ENCODE peak calls at places on chromosomes 2 and 18, in eight cellular contexts. F is sigmoid colon; G is CD8-positive, alpha-beta T cell; B is body of pancreas; K is lower lobe of right lung; Q is adipocyte; U is psoas muscle; N is endothelial cell of umbilical vein. Z is an unnamed sample. For H3K4me1, the result is how much of the 10 kb centered on the place peaks cover.

GRCh38 chr18:70423988-70424387 is 135.1 kb downstream of the SOCS6 start:
- DNase-seq in K (no peak), F (no peak), N (no peak), Q (no peak), B (no peak), U (no peak), G (no peak), Z (peak)

GRCh38 chr2:218218409-218219185 is 1.6 kb downstream of the ARPC2 start:
- DNase-seq in K (no peak), Q (peak), N (peak), B (no peak), G (no peak), U (no peak), F (no peak), Z (peak)

GRCh38 chr18:78913395-78913794 is 66.2 kb upstream of the SALL3 start:
- DNase-seq in U (no peak), F (no peak), G (no peak), K (no peak), B (no peak), N (no peak), Q (no peak), Z (no peak)

GRCh38 chr18:13579874-13580273 is 146.5 kb downstream of the FAM210A start:
- DNase-seq in G (no peak), B (no peak), F (no peak), U (no peak), Q (no peak), K (no peak), N (no peak), Z (no peak)

GRCh38 chr18:58556333-58557012 is 72.4 kb downstream of the ALPK2 start:
- DNase-seq in F (no peak), K (no peak), G (no peak), U (peak), B (peak), N (no peak), Q (no peak), Z (peak)

GRCh38 chr2:86671304-86671981 is 47.8 kb upstream of the RNF103 start:
- DNase-seq in F (no peak), B (peak), K (no peak), G (no peak), U (no peak), Q (peak), N (peak), Z (peak)

GRCh38 chr2:66843856-66844255 is 408.9 kb downstream of the MEIS1 start:
- DNase-seq in Q (no peak), F (no peak), N (no peak), G (no peak), B (no peak), K (no peak), U (no peak), Z (no peak)

GRCh38 chr2:239154971-239155805 is 245.6 kb downstream of the HDAC4 start:
- DNase-seq in B (no peak), Q (no peak), U (peak), K (peak), F (peak), N (no peak), G (no peak), Z (no peak)

GRCh38 chr2:233379441-233379840 is 25.1 kb downstream of the DGKD start:
- DNase-seq in Q (no peak), K (no peak), U (no peak), F (no peak), B (no peak), N (no peak), G (no peak), Z (no peak)
- H3K4me1 ChIP-seq in Q (under half), K (under half), U (under half), F (under half), B (under half), N (under half), G (under half), Z (under half)

GRCh38 chr2:72841462-72842125 is 15.8 kb upstream of the EXOC6B start:
- DNase-seq in F (no peak), B (no peak), U (no peak), G (no peak), K (no peak), N (no peak), Q (no peak), Z (no peak)

GRCh38 chr2:72834561-72834960 is 8.7 kb upstream of the EXOC6B start:
- DNase-seq in Q (no peak), N (no peak), F (no peak), B (no peak), U (no peak), K (no peak), G (no peak), Z (no peak)

GRCh38 chr2:72833084-72833714 is 7.4 kb upstream of the EXOC6B start:
- DNase-seq in U (no peak), F (no peak), B (no peak), G (no peak), K (no peak), N (no peak), Q (no peak), Z (no peak)

GRCh38 chr2:72835403-72835802 is 9.6 kb upstream of the EXOC6B start:
- DNase-seq in N (no peak), K (no peak), B (no peak), F (no peak), G (no peak), Q (no peak), U (no peak), Z (peak)

GRCh38 chr2:72837171-72837570 is 11.3 kb upstream of the EXOC6B start:
- DNase-seq in G (no peak), F (no peak), Q (peak), N (no peak), K (no peak), B (no peak), U (no peak), Z (no peak)
- H3K4me1 ChIP-seq in G (under half), F (under half), Q (under half), N (under half), K (under half), B (under half), U (under half), Z (under half)

DNA sequence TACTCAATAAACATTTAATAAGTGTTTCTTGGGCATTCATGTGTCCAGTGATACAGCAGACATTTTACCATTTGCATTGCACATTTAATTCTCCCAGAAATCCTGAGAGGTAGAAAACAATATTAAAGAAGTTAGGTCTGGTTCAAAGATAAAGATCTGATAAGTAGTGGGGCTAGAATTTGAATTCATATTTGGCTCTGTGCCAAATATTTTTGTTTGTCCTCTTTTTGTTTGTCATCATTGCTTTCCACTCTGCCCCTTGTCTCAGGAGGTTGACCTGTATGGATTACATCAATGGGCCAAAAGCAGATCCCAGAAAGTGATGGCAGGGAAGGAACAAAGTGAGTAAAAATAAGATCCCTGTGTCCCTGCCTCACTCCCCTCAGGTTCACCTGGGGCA is 441.9 kb upstream of the PKDCC start:
- DNase-seq in B (no peak), N (no peak), G (no peak), K (no peak), U (no peak), Q (no peak), F (no peak), Z (no peak)
- H3K4me1 ChIP-seq in B (under half), N (under half), G (under half), K (under half), U (under half), Q (under half), F (under half), Z (under half)

GRCh38 chr2:68806511-68807109 is 64.6 kb downstream of the BMP10 start:
- DNase-seq in K (no peak), N (no peak), B (no peak), G (no peak), F (no peak), Q (peak), U (no peak), Z (no peak)
- H3K4me1 ChIP-seq in K (under half), N (under half), B (under half), G (under half), F (under half), Q (under half), U (under half), Z (under half)

DNA sequence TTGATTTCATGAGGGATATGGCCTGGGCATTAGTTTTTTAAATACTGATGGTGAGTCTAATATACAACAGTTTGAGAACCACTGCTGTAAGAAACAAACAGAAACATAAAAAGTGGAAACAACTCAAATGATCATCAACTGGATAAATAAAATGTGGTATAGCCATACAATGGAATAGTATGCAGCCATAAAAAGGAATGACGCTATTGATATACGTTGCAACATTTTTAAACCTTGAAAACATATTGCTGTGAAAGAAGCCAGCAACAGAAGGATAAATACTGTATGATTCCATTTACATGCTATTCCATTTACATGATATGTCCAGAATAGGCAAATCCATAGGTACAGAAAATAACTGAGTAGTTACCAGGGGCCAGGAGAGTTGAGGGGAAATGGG is 6.5 kb downstream of the NFE2L2 start:
- DNase-seq in Q (no peak), N (no peak), B (no peak), K (no peak), F (no peak), G (no peak), U (no peak), Z (no peak)
- H3K4me1 ChIP-seq in Q (half or more), N (half or more), B (half or more), K (half or more), F (half or more), G (half or more), U (half or more), Z (under half)